ENCODE peak calls at places on chromosomes 2 and 18, in seven cellular contexts. Y is HepG2, X is NT2/D1, I is IMR-90, L is HCT116, D is neural progenitor cell, C is trophoblast cell. M is an unnamed sample.
A peak's percentile ranks its signal among the peaks of the same experiment; 100 is the strongest.

GRCh38 chr2:215684448-215685217 is 248.8 kb upstream of the FN1 start:
- DNase-seq in D (no peak), C (no peak), L (no peak), X (no peak), Y (peak; percentile 43), I (peak; percentile 76), M (peak; percentile 81)

GRCh38 chr2:190255668-190256067 is 64.0 kb downstream of the HIBCH start:
- DNase-seq in I (no peak), D (no peak), Y (no peak), X (no peak), L (no peak), C (no peak), M (no peak)

GRCh38 chr2:200742426-200742825 is 69.3 kb upstream of the BZW1 start:
- DNase-seq in Y (no peak), C (no peak), X (no peak), L (no peak), I (no peak), D (no peak), M (no peak)

GRCh38 chr18:58316943-58317342 is 272.9 kb downstream of the NEDD4L start:
- DNase-seq in I (no peak), X (no peak), Y (no peak), D (no peak), C (no peak), L (no peak), M (no peak)

GRCh38 chr2:197174539-197175094 is 136.0 kb downstream of the ANKRD44 start:
- DNase-seq in L (no peak), X (no peak), Y (no peak), C (no peak), D (no peak), I (peak; percentile 69), M (peak; percentile 42)

GRCh38 chr18:55356815-55357214 is 231.2 kb downstream of the TCF4 start:
- DNase-seq in C (no peak), D (no peak), X (no peak), L (no peak), Y (no peak), I (no peak), M (no peak)

GRCh38 chr2:237473474-237474453 is 13.3 kb upstream of the MLPH start:
- DNase-seq in X (no peak), L (no peak), I (peak; percentile 67), C (peak; percentile 37), Y (no peak), D (no peak), M (peak; percentile 68)

GRCh38 chr2:102484310-102485061 is 11.5 kb downstream of the SLC9A4 start:
- DNase-seq in D (no peak), X (no peak), L (no peak), I (no peak), C (no peak), Y (no peak), M (no peak)

GRCh38 chr2:10325278-10326145 is 22.8 kb downstream of the HPCAL1 start:
- DNase-seq in I (no peak), C (no peak), X (no peak), D (no peak), L (no peak), Y (peak; percentile 74), M (no peak)

GRCh38 chr18:78416853-78417252 is 562.8 kb upstream of the SALL3 start:
- DNase-seq in Y (no peak), I (no peak), C (no peak), X (no peak), D (peak; percentile 19), L (no peak), M (no peak)

GRCh38 chr2:121185571-121186074 is 99.4 kb downstream of the TFCP2L1 start:
- DNase-seq in D (peak; percentile 36), Y (no peak), L (peak; percentile 8), C (no peak), X (no peak), I (no peak), M (peak; percentile 96)

GRCh38 chr2:226137201-226137811 is 662.3 kb downstream of the IRS1 start:
- DNase-seq in Y (peak; percentile 65), C (peak; percentile 3), L (no peak), I (peak; percentile 76), D (no peak), X (no peak), M (peak; percentile 99)

GRCh38 chr2:5664197-5664728 is 27.9 kb upstream of the SOX11 start:
- DNase-seq in C (no peak), X (no peak), I (no peak), D (no peak), L (no peak), Y (no peak), M (no peak)

GRCh38 chr18:22703883-22704626 is 229.1 kb upstream of the RBBP8 start:
- DNase-seq in X (peak; percentile 33), I (peak; percentile 40), Y (peak; percentile 48), L (peak; percentile 52), D (peak; percentile 66), C (peak; percentile 27), M (peak; percentile 43)

GRCh38 chr2:234999740-235000425 is 48.1 kb downstream of the SH3BP4 start:
- DNase-seq in I (no peak), C (peak; percentile 96), L (no peak), X (no peak), D (no peak), Y (no peak), M (no peak)

GRCh38 chr2:20747317-20747716 is 75.6 kb downstream of the LDAH start:
- DNase-seq in L (no peak), D (no peak), C (no peak), Y (no peak), X (no peak), I (no peak), M (no peak)

GRCh38 chr18:3402962-3403585 is 46.9 kb upstream of the TGIF1 start:
- DNase-seq in C (no peak), L (no peak), I (peak; percentile 40), Y (no peak), X (no peak), D (no peak), M (peak; percentile 42)

GRCh38 chr2:127464470-127465257 is 46.4 kb downstream of the PROC start:
- DNase-seq in D (no peak), C (no peak), X (no peak), Y (no peak), I (no peak), L (no peak), M (no peak)

GRCh38 chr18:54222922-54223567 is 1.4 kb downstream of the MBD2 start:
- DNase-seq in Y (peak; percentile 25), C (peak; percentile 11), L (peak; percentile 12), D (peak; percentile 16), X (no peak), I (no peak), M (no peak)

GRCh38 chr18:41459657-41460056 is 495.4 kb upstream of the PIK3C3 start:
- DNase-seq in I (no peak), X (no peak), C (no peak), D (no peak), Y (no peak), L (no peak), M (no peak)

GRCh38 chr18:25830787-25831186 is 259.6 kb downstream of the SS18 start:
- DNase-seq in L (no peak), I (peak; percentile 82), C (peak; percentile 98), X (no peak), Y (peak; percentile 2), D (no peak), M (peak; percentile 14)

GRCh38 chr2:1542971-1543370 is 129.7 kb downstream of the TPO start:
- DNase-seq in Y (no peak), X (no peak), L (no peak), I (no peak), D (no peak), C (no peak), M (no peak)

DNA sequence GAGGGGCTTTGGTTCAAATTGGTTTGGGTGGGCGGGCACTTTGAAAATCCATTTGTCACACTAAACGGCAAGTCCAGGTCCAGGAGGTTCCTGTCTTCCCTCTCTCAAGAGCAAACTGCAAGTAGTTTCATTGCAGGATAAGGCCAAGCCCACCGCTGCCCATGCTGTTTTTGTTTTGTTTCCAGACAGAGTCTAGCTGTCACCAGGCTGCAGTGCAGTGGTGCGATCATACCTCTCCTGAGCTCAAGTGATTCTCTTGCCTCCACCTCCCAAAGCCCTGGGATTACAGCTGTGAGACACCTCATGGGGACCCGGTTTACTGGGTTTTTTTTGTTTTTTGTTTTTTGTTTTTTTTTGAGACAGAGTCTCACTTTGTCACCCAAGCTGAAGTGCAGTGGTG is 1.8 kb upstream of the CYBRD1 start:
- DNase-seq in X (no peak), C (no peak), I (no peak), D (no peak), L (no peak), Y (no peak), M (no peak)
- H3K9ac ChIP-seq in X (no peak overlapping the region), C (no peak overlapping the region), I (no peak overlapping the region), D (no peak overlapping the region), L (no peak overlapping the region), Y (no peak overlapping the region), M (no peak overlapping the region)

GRCh38 chr2:161243312-161243711 is 64.9 kb upstream of the PSMD14 start:
- DNase-seq in Y (no peak), C (no peak), X (no peak), L (no peak), D (peak; percentile 31), I (no peak), M (no peak)
- H3K9ac ChIP-seq in Y (no peak overlapping the region), C (no peak overlapping the region), X (no peak overlapping the region), L (peak overlapping the region; percentile 68), D (no peak overlapping the region), I (no peak overlapping the region), M (no peak overlapping the region)

GRCh38 chr2:230905448-230906430 is 19.3 kb downstream of the GPR55 start:
- DNase-seq in X (no peak), D (peak; percentile 43), Y (peak; percentile 83), I (peak; percentile 44), C (no peak), L (peak; percentile 69), M (no peak)
- H3K9ac ChIP-seq in X (no peak overlapping the region), D (no peak overlapping the region), Y (no peak overlapping the region), I (no peak overlapping the region), C (no peak overlapping the region), L (peak overlapping the region; percentile 28), M (no peak overlapping the region)

GRCh38 chr2:205197468-205198129 is 484.7 kb upstream of the NRP2 start:
- DNase-seq in I (no peak), D (no peak), X (no peak), L (no peak), Y (no peak), C (no peak), M (no peak)
- H3K9ac ChIP-seq in I (no peak overlapping the region), D (no peak overlapping the region), X (no peak overlapping the region), L (no peak overlapping the region), Y (no peak overlapping the region), C (no peak overlapping the region), M (no peak overlapping the region)

GRCh38 chr2:42953216-42953615 is 160.8 kb upstream of the HAAO start:
- DNase-seq in C (no peak), X (no peak), I (no peak), Y (no peak), L (no peak), D (no peak), M (no peak)

GRCh38 chr2:42949125-42949524 is 156.7 kb upstream of the HAAO start:
- DNase-seq in C (no peak), I (no peak), X (no peak), Y (no peak), D (no peak), L (no peak), M (no peak)

GRCh38 chr2:42947809-42948595 is 155.6 kb upstream of the HAAO start:
- DNase-seq in C (no peak), L (no peak), I (no peak), Y (no peak), D (no peak), X (no peak), M (no peak)

GRCh38 chr2:42954227-42954962 is 162.0 kb upstream of the HAAO start:
- DNase-seq in D (peak; percentile 38), I (peak; percentile 65), Y (peak; percentile 57), X (no peak), C (no peak), L (no peak), M (no peak)

GRCh38 chr2:42951263-42951938 is 159.0 kb upstream of the HAAO start:
- DNase-seq in X (no peak), I (no peak), D (no peak), C (no peak), L (no peak), Y (no peak), M (no peak)
- H3K9ac ChIP-seq in X (no peak overlapping the region), I (no peak overlapping the region), D (no peak overlapping the region), C (no peak overlapping the region), L (no peak overlapping the region), Y (peak overlapping the region; percentile 13), M (no peak overlapping the region)

M was measured in mammary epithelial cell.